ENCODE peak calls at places on chromosomes 12 and 14, in four cellular contexts. P is fibroblast of mammary gland; B is WTC11; Y is CD8-positive, alpha-beta memory T cell. W is an unnamed sample.

GRCh38 chr14:34496679-34497513 is 34.9 kb upstream of the SPTSSA start:
- DNase-seq in P (peak), B (peak), Y (no peak), W (peak)

GRCh38 chr14:61188936-61189808 is 92.0 kb downstream of the TMEM30B start:
- DNase-seq in P (peak), B (peak), Y (no peak), W (peak)

GRCh38 chr14:51206462-51206861 is 33.6 kb upstream of the TMX1 start:
- DNase-seq in P (no peak), B (no peak), Y (no peak), W (no peak)

GRCh38 chr14:91215381-91215780 is 29.1 kb downstream of the GPR68 start:
- DNase-seq in P (no peak), B (no peak), Y (no peak), W (no peak)

GRCh38 chr12:111687255-111687654 is 1.4 kb downstream of the ACAD10 start:
- DNase-seq in P (no peak), B (no peak), Y (no peak), W (no peak)

GRCh38 chr12:111766608-111767361 is at the start of gene ALDH2:
- DNase-seq in P (no peak), B (peak), Y (peak), W (no peak)

GRCh38 chr12:117328556-117329100 is 32.8 kb downstream of the NOS1 start:
- DNase-seq in P (no peak), B (no peak), Y (no peak), W (no peak)

GRCh38 chr12:108375986-108376663 is 37.0 kb upstream of the CMKLR1 start:
- DNase-seq in P (peak), B (no peak), Y (no peak), W (peak)

GRCh38 chr14:99790978-99791376 is 2.2 kb upstream of the EML1 start:
- DNase-seq in P (no peak), B (no peak), Y (no peak), W (no peak)